ENCODE peak calls at places on chromosomes 7 and 10, in four cellular contexts. One of them, this sample, is unnamed.

GRCh38 chr10:43155221-43155620 is 17.0 kb downstream of the CSGALNACT2 start:
- DNase-seq in activated CD8-positive, alpha-beta memory T cell treated with anti-CD3 and anti-CD28 coated beads for 48 hours: no peak
- DNase-seq in activated CD4-positive, alpha-beta T cell treated with anti-CD3 and anti-CD28 coated beads, Interleukin-2, amount 50 U/mL, for 4 hours: no peak
- DNase-seq in M059J: no peak
- DNase-seq in this sample: no peak

GRCh38 chr7:80415522-80415921 is 96.3 kb downstream of the GNAT3 start:
- DNase-seq in M059J: no peak
- DNase-seq in activated CD4-positive, alpha-beta T cell treated with anti-CD3 and anti-CD28 coated beads, Interleukin-2, amount 50 U/mL, for 4 hours: no peak
- DNase-seq in activated CD8-positive, alpha-beta memory T cell treated with anti-CD3 and anti-CD28 coated beads for 48 hours: no peak
- DNase-seq in this sample: no peak

GRCh38 chr7:35975851-35976454 is 175.1 kb downstream of the SEPTIN7 start:
- DNase-seq in M059J: peak; percentile 73
- DNase-seq in activated CD8-positive, alpha-beta memory T cell treated with anti-CD3 and anti-CD28 coated beads for 48 hours: no peak
- DNase-seq in activated CD4-positive, alpha-beta T cell treated with anti-CD3 and anti-CD28 coated beads, Interleukin-2, amount 50 U/mL, for 4 hours: peak; percentile 17
- DNase-seq in this sample: no peak

GRCh38 chr10:69839696-69840345 is 38.1 kb downstream of the COL13A1 start:
- DNase-seq in activated CD8-positive, alpha-beta memory T cell treated with anti-CD3 and anti-CD28 coated beads for 48 hours: no peak
- DNase-seq in activated CD4-positive, alpha-beta T cell treated with anti-CD3 and anti-CD28 coated beads, Interleukin-2, amount 50 U/mL, for 4 hours: no peak
- DNase-seq in M059J: peak; percentile 91
- DNase-seq in this sample: peak; percentile 27

GRCh38 chr7:102152672-102153585 is 133.7 kb upstream of the SH2B2 start:
- DNase-seq in activated CD8-positive, alpha-beta memory T cell treated with anti-CD3 and anti-CD28 coated beads for 48 hours: no peak
- DNase-seq in activated CD4-positive, alpha-beta T cell treated with anti-CD3 and anti-CD28 coated beads, Interleukin-2, amount 50 U/mL, for 4 hours: no peak
- DNase-seq in M059J: peak; percentile 70
- DNase-seq in this sample: no peak

GRCh38 chr7:473870-474604 is 45.6 kb downstream of the PDGFA start:
- DNase-seq in M059J: no peak
- DNase-seq in activated CD8-positive, alpha-beta memory T cell treated with anti-CD3 and anti-CD28 coated beads for 48 hours: no peak
- DNase-seq in activated CD4-positive, alpha-beta T cell treated with anti-CD3 and anti-CD28 coated beads, Interleukin-2, amount 50 U/mL, for 4 hours: no peak
- DNase-seq in this sample: no peak

GRCh38 chr7:137658194-137658900 is 188.4 kb downstream of the DGKI start:
- DNase-seq in M059J: no peak
- DNase-seq in activated CD8-positive, alpha-beta memory T cell treated with anti-CD3 and anti-CD28 coated beads for 48 hours: no peak
- DNase-seq in activated CD4-positive, alpha-beta T cell treated with anti-CD3 and anti-CD28 coated beads, Interleukin-2, amount 50 U/mL, for 4 hours: no peak
- DNase-seq in this sample: no peak

GRCh38 chr7:29102554-29103151 is 43.7 kb downstream of the CPVL start:
- DNase-seq in activated CD8-positive, alpha-beta memory T cell treated with anti-CD3 and anti-CD28 coated beads for 48 hours: no peak
- DNase-seq in activated CD4-positive, alpha-beta T cell treated with anti-CD3 and anti-CD28 coated beads, Interleukin-2, amount 50 U/mL, for 4 hours: no peak
- DNase-seq in M059J: peak; percentile 58
- DNase-seq in this sample: peak; percentile 37

GRCh38 chr7:130277763-130278643 is 11.3 kb downstream of the CPA2 start:
- DNase-seq in activated CD8-positive, alpha-beta memory T cell treated with anti-CD3 and anti-CD28 coated beads for 48 hours: no peak
- DNase-seq in activated CD4-positive, alpha-beta T cell treated with anti-CD3 and anti-CD28 coated beads, Interleukin-2, amount 50 U/mL, for 4 hours: no peak
- DNase-seq in M059J: peak; percentile 71
- DNase-seq in this sample: no peak

GRCh38 chr7:145909956-145910611 is 206.5 kb upstream of the CNTNAP2 start:
- DNase-seq in activated CD4-positive, alpha-beta T cell treated with anti-CD3 and anti-CD28 coated beads, Interleukin-2, amount 50 U/mL, for 4 hours: no peak
- DNase-seq in activated CD8-positive, alpha-beta memory T cell treated with anti-CD3 and anti-CD28 coated beads for 48 hours: no peak
- DNase-seq in M059J: peak; percentile 35
- DNase-seq in this sample: no peak

GRCh38 chr7:18162653-18163052 is 135.0 kb upstream of the PRPS1L1 start:
- DNase-seq in M059J: no peak
- DNase-seq in activated CD4-positive, alpha-beta T cell treated with anti-CD3 and anti-CD28 coated beads, Interleukin-2, amount 50 U/mL, for 4 hours: no peak
- DNase-seq in activated CD8-positive, alpha-beta memory T cell treated with anti-CD3 and anti-CD28 coated beads for 48 hours: no peak
- DNase-seq in this sample: no peak

GRCh38 chr10:29807407-29807806 is 172.6 kb upstream of the SVIL start:
- DNase-seq in activated CD8-positive, alpha-beta memory T cell treated with anti-CD3 and anti-CD28 coated beads for 48 hours: no peak
- DNase-seq in activated CD4-positive, alpha-beta T cell treated with anti-CD3 and anti-CD28 coated beads, Interleukin-2, amount 50 U/mL, for 4 hours: no peak
- DNase-seq in M059J: peak; percentile 84
- DNase-seq in this sample: no peak

GRCh38 chr7:7271094-7271874 is 88.9 kb downstream of the C1GALT1 start:
- DNase-seq in M059J: no peak
- DNase-seq in activated CD4-positive, alpha-beta T cell treated with anti-CD3 and anti-CD28 coated beads, Interleukin-2, amount 50 U/mL, for 4 hours: no peak
- DNase-seq in activated CD8-positive, alpha-beta memory T cell treated with anti-CD3 and anti-CD28 coated beads for 48 hours: no peak
- DNase-seq in this sample: no peak

GRCh38 chr10:1492641-1493040 is 244.7 kb downstream of the ADARB2 start:
- DNase-seq in activated CD8-positive, alpha-beta memory T cell treated with anti-CD3 and anti-CD28 coated beads for 48 hours: no peak
- DNase-seq in activated CD4-positive, alpha-beta T cell treated with anti-CD3 and anti-CD28 coated beads, Interleukin-2, amount 50 U/mL, for 4 hours: no peak
- DNase-seq in M059J: no peak
- DNase-seq in this sample: no peak

GRCh38 chr10:128035557-128035973 is 90.7 kb downstream of the MKI67 start:
- DNase-seq in M059J: peak; percentile 19
- DNase-seq in activated CD8-positive, alpha-beta memory T cell treated with anti-CD3 and anti-CD28 coated beads for 48 hours: peak; percentile 47
- DNase-seq in activated CD4-positive, alpha-beta T cell treated with anti-CD3 and anti-CD28 coated beads, Interleukin-2, amount 50 U/mL, for 4 hours: peak; percentile 49
- DNase-seq in this sample: peak; percentile 33

This sample was measured in breast epithelium.